ENCODE peak calls at places on chromosomes 2 and 18, in ten cellular contexts. Z, E, C, J, K, D, U, P, L and R are unnamed samples.
A peak's percentile ranks its signal among the peaks of the same experiment; 100 is the strongest.

GRCh38 chr2:151716721-151717120 is 17.6 kb downstream of the NEB start:
- DNase-seq in J (no peak), U (no peak), L (no peak), K (no peak), P (no peak), D (no peak), Z (no peak), E (no peak), C (no peak), R (no peak)

GRCh38 chr2:207765541-207765940 is 4.2 kb downstream of the FZD5 start:
- DNase-seq in Z (no peak), L (no peak), J (no peak), E (peak; percentile 61), D (no peak), U (no peak), P (no peak), C (peak; percentile 59), K (no peak), R (no peak)

GRCh38 chr2:46163804-46164569 is 133.2 kb upstream of the EPAS1 start:
- DNase-seq in K (no peak), P (no peak), J (no peak), Z (no peak), C (no peak), D (no peak), U (no peak), E (peak; percentile 67), L (no peak), R (no peak)

GRCh38 chr18:27996792-27997191 is 180.1 kb downstream of the CDH2 start:
- DNase-seq in E (no peak), C (no peak), U (no peak), Z (no peak), L (no peak), J (no peak), D (no peak), K (no peak), P (no peak), R (no peak)

GRCh38 chr18:23718243-23718720 is 29.0 kb downstream of the LAMA3 start:
- DNase-seq in J (no peak), P (no peak), D (no peak), L (no peak), Z (no peak), K (no peak), U (no peak), E (no peak), C (no peak), R (no peak)

GRCh38 chr2:119753041-119753929 is 6.4 kb upstream of the PTPN4 start:
- DNase-seq in P (no peak), Z (peak; percentile 71), U (peak; percentile 8), C (no peak), D (peak; percentile 23), L (no peak), E (peak; percentile 28), K (peak; percentile 55), J (peak; percentile 31), R (no peak)

GRCh38 chr18:23847321-23847986 is 158.2 kb downstream of the LAMA3 start:
- DNase-seq in D (no peak), K (no peak), E (no peak), J (no peak), L (no peak), P (peak; percentile 72), C (peak; percentile 70), Z (no peak), U (no peak), R (no peak)

GRCh38 chr2:96117701-96118588 is 1.6 kb upstream of the ADRA2B start:
- DNase-seq in K (no peak), P (peak; percentile 77), U (no peak), C (no peak), D (no peak), L (peak; percentile 69), E (peak; percentile 27), J (no peak), Z (no peak), R (no peak)

GRCh38 chr2:177998996-177999395 is 73.6 kb downstream of the PDE11A start:
- DNase-seq in U (no peak), D (no peak), P (no peak), C (no peak), J (no peak), Z (no peak), K (no peak), L (no peak), E (no peak), R (no peak)

GRCh38 chr2:226699321-226699720 is 100.3 kb downstream of the IRS1 start:
- DNase-seq in C (peak; percentile 48), Z (no peak), J (no peak), D (no peak), L (no peak), E (no peak), P (no peak), U (no peak), K (no peak), R (peak; percentile 25)

GRCh38 chr2:53286336-53286735 is 481.3 kb upstream of the CHAC2 start:
- DNase-seq in D (no peak), P (no peak), J (no peak), U (no peak), E (no peak), Z (no peak), C (no peak), K (no peak), L (no peak), R (no peak)

GRCh38 chr2:165665614-165666013 is 128.4 kb downstream of the GALNT3 start:
- DNase-seq in C (no peak), K (no peak), P (no peak), L (no peak), E (no peak), U (no peak), D (no peak), J (no peak), Z (no peak), R (no peak)

GRCh38 chr2:10707831-10708230 is 13.6 kb upstream of the ATP6V1C2 start:
- DNase-seq in K (no peak), L (peak; percentile 15), D (no peak), Z (no peak), P (no peak), J (no peak), C (no peak), U (no peak), E (no peak), R (no peak)

GRCh38 chr2:148263890-148264289 is 243.0 kb downstream of the MBD5 start:
- DNase-seq in C (no peak), J (no peak), K (no peak), D (no peak), E (no peak), L (no peak), Z (no peak), P (no peak), U (no peak), R (no peak)